ENCODE peak calls at places on chromosomes 5 and 9, in six cellular contexts. One of them, this sample, is unnamed.
A peak's percentile ranks its signal among the peaks of the same experiment; 100 is the strongest.

GRCh38 chr9:121322737-121323448 is 47.2 kb downstream of the STOM start:
- DNase-seq in activated T-cell treated with anti-CD3 and anti-CD28 coated beads for 1 hour: no peak
- DNase-seq in T-helper 1 cell: no peak
- DNase-seq in upper lobe of left lung: no peak
- DNase-seq in stimulated activated CD4-positive, alpha-beta T cell treated with anti-CD3 and anti-CD28 coated beads, Interleukin-4, amount 100 ng/mL, for 48 hours: no peak
- DNase-seq in CD4-positive, alpha-beta memory T cell: no peak
- DNase-seq in this sample: no peak

GRCh38 chr9:2722715-2723114 is 5.4 kb downstream of the KCNV2 start:
- DNase-seq in activated T-cell treated with anti-CD3 and anti-CD28 coated beads for 1 hour: no peak
- DNase-seq in T-helper 1 cell: no peak
- DNase-seq in upper lobe of left lung: no peak
- DNase-seq in stimulated activated CD4-positive, alpha-beta T cell treated with anti-CD3 and anti-CD28 coated beads, Interleukin-4, amount 100 ng/mL, for 48 hours: no peak
- DNase-seq in CD4-positive, alpha-beta memory T cell: no peak
- DNase-seq in this sample: no peak

GRCh38 chr5:120086081-120086480 is 378.0 kb upstream of the PRR16 start:
- DNase-seq in activated T-cell treated with anti-CD3 and anti-CD28 coated beads for 1 hour: no peak
- DNase-seq in T-helper 1 cell: no peak
- DNase-seq in upper lobe of left lung: no peak
- DNase-seq in stimulated activated CD4-positive, alpha-beta T cell treated with anti-CD3 and anti-CD28 coated beads, Interleukin-4, amount 100 ng/mL, for 48 hours: no peak
- DNase-seq in CD4-positive, alpha-beta memory T cell: no peak
- DNase-seq in this sample: no peak

GRCh38 chr5:11324521-11325289 is 563.7 kb upstream of the DAP start:
- DNase-seq in activated T-cell treated with anti-CD3 and anti-CD28 coated beads for 1 hour: no peak
- DNase-seq in T-helper 1 cell: no peak
- DNase-seq in upper lobe of left lung: no peak
- DNase-seq in stimulated activated CD4-positive, alpha-beta T cell treated with anti-CD3 and anti-CD28 coated beads, Interleukin-4, amount 100 ng/mL, for 48 hours: no peak
- DNase-seq in CD4-positive, alpha-beta memory T cell: no peak
- DNase-seq in this sample: no peak

GRCh38 chr5:179121667-179122111 is 61.5 kb downstream of the ZNF354C start:
- DNase-seq in activated T-cell treated with anti-CD3 and anti-CD28 coated beads for 1 hour: no peak
- DNase-seq in T-helper 1 cell: no peak
- DNase-seq in upper lobe of left lung: peak; percentile 69
- DNase-seq in stimulated activated CD4-positive, alpha-beta T cell treated with anti-CD3 and anti-CD28 coated beads, Interleukin-4, amount 100 ng/mL, for 48 hours: no peak
- DNase-seq in CD4-positive, alpha-beta memory T cell: no peak
- DNase-seq in this sample: no peak

GRCh38 chr5:151675225-151675955 is 11.3 kb downstream of the SPARC start:
- DNase-seq in activated T-cell treated with anti-CD3 and anti-CD28 coated beads for 1 hour: no peak
- DNase-seq in T-helper 1 cell: no peak
- DNase-seq in upper lobe of left lung: no peak
- DNase-seq in stimulated activated CD4-positive, alpha-beta T cell treated with anti-CD3 and anti-CD28 coated beads, Interleukin-4, amount 100 ng/mL, for 48 hours: no peak
- DNase-seq in CD4-positive, alpha-beta memory T cell: no peak
- DNase-seq in this sample: no peak

GRCh38 chr5:51398875-51399635 is 15.8 kb downstream of the ISL1 start:
- DNase-seq in activated T-cell treated with anti-CD3 and anti-CD28 coated beads for 1 hour: no peak
- DNase-seq in T-helper 1 cell: no peak
- DNase-seq in upper lobe of left lung: peak; percentile 70
- DNase-seq in stimulated activated CD4-positive, alpha-beta T cell treated with anti-CD3 and anti-CD28 coated beads, Interleukin-4, amount 100 ng/mL, for 48 hours: no peak
- DNase-seq in CD4-positive, alpha-beta memory T cell: no peak
- DNase-seq in this sample: no peak

GRCh38 chr9:34536685-34537084 is 13.9 kb upstream of the ENHO start:
- DNase-seq in activated T-cell treated with anti-CD3 and anti-CD28 coated beads for 1 hour: no peak
- DNase-seq in T-helper 1 cell: no peak
- DNase-seq in upper lobe of left lung: no peak
- DNase-seq in stimulated activated CD4-positive, alpha-beta T cell treated with anti-CD3 and anti-CD28 coated beads, Interleukin-4, amount 100 ng/mL, for 48 hours: no peak
- DNase-seq in CD4-positive, alpha-beta memory T cell: no peak
- DNase-seq in this sample: no peak

GRCh38 chr5:320524-321232 is 836 bp upstream of the AHRR start:
- DNase-seq in activated T-cell treated with anti-CD3 and anti-CD28 coated beads for 1 hour: no peak
- DNase-seq in T-helper 1 cell: no peak
- DNase-seq in upper lobe of left lung: peak; percentile 85
- DNase-seq in stimulated activated CD4-positive, alpha-beta T cell treated with anti-CD3 and anti-CD28 coated beads, Interleukin-4, amount 100 ng/mL, for 48 hours: no peak
- DNase-seq in CD4-positive, alpha-beta memory T cell: no peak
- DNase-seq in this sample: no peak

GRCh38 chr9:87441251-87441650 is 56.4 kb upstream of the DAPK1 start:
- DNase-seq in activated T-cell treated with anti-CD3 and anti-CD28 coated beads for 1 hour: no peak
- DNase-seq in T-helper 1 cell: no peak
- DNase-seq in upper lobe of left lung: no peak
- DNase-seq in stimulated activated CD4-positive, alpha-beta T cell treated with anti-CD3 and anti-CD28 coated beads, Interleukin-4, amount 100 ng/mL, for 48 hours: no peak
- DNase-seq in CD4-positive, alpha-beta memory T cell: no peak
- DNase-seq in this sample: no peak

GRCh38 chr9:104227108-104227507 is 133.0 kb downstream of the SMC2 start:
- DNase-seq in activated T-cell treated with anti-CD3 and anti-CD28 coated beads for 1 hour: no peak
- DNase-seq in T-helper 1 cell: no peak
- DNase-seq in upper lobe of left lung: no peak
- DNase-seq in stimulated activated CD4-positive, alpha-beta T cell treated with anti-CD3 and anti-CD28 coated beads, Interleukin-4, amount 100 ng/mL, for 48 hours: no peak
- DNase-seq in CD4-positive, alpha-beta memory T cell: no peak
- DNase-seq in this sample: no peak

GRCh38 chr9:131762356-131762932 is 22.6 kb upstream of the RAPGEF1 start:
- DNase-seq in activated T-cell treated with anti-CD3 and anti-CD28 coated beads for 1 hour: peak; percentile 74
- DNase-seq in T-helper 1 cell: peak; percentile 64
- DNase-seq in upper lobe of left lung: peak; percentile 95
- DNase-seq in stimulated activated CD4-positive, alpha-beta T cell treated with anti-CD3 and anti-CD28 coated beads, Interleukin-4, amount 100 ng/mL, for 48 hours: peak; percentile 70
- DNase-seq in CD4-positive, alpha-beta memory T cell: peak; percentile 64
- DNase-seq in this sample: peak; percentile 61

GRCh38 chr9:82558855-82559615 is 503.9 kb downstream of the RASEF start:
- DNase-seq in activated T-cell treated with anti-CD3 and anti-CD28 coated beads for 1 hour: no peak
- DNase-seq in T-helper 1 cell: no peak
- DNase-seq in upper lobe of left lung: no peak
- DNase-seq in stimulated activated CD4-positive, alpha-beta T cell treated with anti-CD3 and anti-CD28 coated beads, Interleukin-4, amount 100 ng/mL, for 48 hours: no peak
- DNase-seq in CD4-positive, alpha-beta memory T cell: no peak
- DNase-seq in this sample: no peak

GRCh38 chr5:54621048-54621447 is 103.5 kb downstream of the SNX18 start:
- DNase-seq in activated T-cell treated with anti-CD3 and anti-CD28 coated beads for 1 hour: no peak
- DNase-seq in T-helper 1 cell: no peak
- DNase-seq in upper lobe of left lung: no peak
- DNase-seq in stimulated activated CD4-positive, alpha-beta T cell treated with anti-CD3 and anti-CD28 coated beads, Interleukin-4, amount 100 ng/mL, for 48 hours: no peak
- DNase-seq in CD4-positive, alpha-beta memory T cell: no peak
- DNase-seq in this sample: no peak

This sample was measured in NCI-H1105.